ENCODE peak calls at places on chromosomes 3 and 15, in eight cellular contexts. T is cardiac muscle cell, U is lower lobe of right lung, X is nephron progenitor cell, W is astrocyte of the spinal cord, Q is BJ, C is fibroblast of the aortic adventitia, V is uterus. P is an unnamed sample.

GRCh38 chr3:13277860-13278531 is 142.1 kb downstream of the NUP210 start:
- DNase-seq in V (no peak), Q (no peak), W (no peak), U (peak; percentile 37), C (no peak), X (no peak), T (no peak), P (no peak)

GRCh38 chr15:82545478-82545877 is 5.2 kb upstream of the RPS17 start:
- DNase-seq in C (no peak), T (no peak), Q (no peak), X (no peak), W (no peak), U (no peak), V (no peak), P (no peak)

GRCh38 chr3:187064210-187065115 is 74.8 kb downstream of the RPL39L start:
- DNase-seq in T (peak; percentile 64), C (peak; percentile 44), X (no peak), W (no peak), V (no peak), U (no peak), Q (no peak), P (peak; percentile 53)

GRCh38 chr3:43496740-43497375 is 125.0 kb downstream of the ANO10 start:
- DNase-seq in X (no peak), V (no peak), C (no peak), T (peak; percentile 30), Q (no peak), W (peak; percentile 19), U (no peak), P (no peak)

GRCh38 chr15:43777293-43777819 is 590 bp upstream of the ELL3 start:
- DNase-seq in X (peak; percentile 63), W (no peak), T (peak; percentile 79), U (peak; percentile 88), Q (no peak), V (peak; percentile 79), C (peak; percentile 75), P (peak; percentile 76)

GRCh38 chr15:58369261-58369699 is 62.5 kb upstream of the LIPC start:
- DNase-seq in C (peak; percentile 49), Q (no peak), W (peak; percentile 71), V (no peak), T (peak; percentile 87), X (no peak), U (no peak), P (no peak)

GRCh38 chr15:49675051-49675450 is 54.2 kb downstream of the DTWD1 start:
- DNase-seq in V (no peak), W (peak; percentile 78), C (peak; percentile 95), X (no peak), U (no peak), Q (peak; percentile 43), T (peak; percentile 75), P (peak; percentile 95)

GRCh38 chr3:127374626-127375010 is 86.8 kb upstream of the PRR20G start:
- DNase-seq in X (no peak), T (no peak), V (no peak), W (no peak), U (no peak), Q (no peak), C (no peak), P (no peak)

GRCh38 chr3:72011495-72011894 is 226.5 kb upstream of the PROK2 start:
- DNase-seq in W (peak; percentile 70), C (peak; percentile 94), U (no peak), Q (peak; percentile 46), T (peak; percentile 69), V (no peak), X (no peak), P (peak; percentile 94)

GRCh38 chr3:7707192-7707591 is 794.4 kb upstream of the LMCD1 start:
- DNase-seq in V (no peak), T (peak; percentile 32), W (peak; percentile 26), Q (no peak), X (peak; percentile 4), C (no peak), U (peak; percentile 47), P (peak; percentile 45)

GRCh38 chr15:66642514-66642913 is 59.5 kb upstream of the SMAD6 start:
- DNase-seq in T (no peak), C (no peak), W (no peak), Q (no peak), U (no peak), X (no peak), V (no peak), P (no peak)

GRCh38 chr3:127012091-127012490 is 29.2 kb downstream of the PLXNA1 start:
- DNase-seq in V (no peak), C (peak; percentile 43), W (no peak), X (no peak), U (no peak), T (peak; percentile 16), Q (no peak), P (peak; percentile 56)

GRCh38 chr3:128488636-128488994 is 4.4 kb downstream of the GATA2 start:
- DNase-seq in C (no peak), X (no peak), Q (no peak), T (peak; percentile 26), W (no peak), V (no peak), U (no peak), P (no peak)

GRCh38 chr15:55917881-55918296 is 75.5 kb downstream of the NEDD4 start:
- DNase-seq in W (peak; percentile 93), V (peak; percentile 29), C (peak; percentile 93), X (no peak), Q (peak; percentile 70), U (no peak), T (peak; percentile 88), P (peak; percentile 93)

GRCh38 chr3:132342183-132342582 is 25.0 kb downstream of the ACP3 start:
- DNase-seq in X (no peak), T (peak; percentile 61), Q (no peak), V (no peak), U (no peak), W (no peak), C (no peak), P (peak; percentile 41)

GRCh38 chr15:70892912-70893560 is 410 bp downstream of the LRRC49 start:
- DNase-seq in X (no peak), Q (peak; percentile 26), U (no peak), W (peak; percentile 79), V (peak; percentile 39), C (peak; percentile 85), T (peak; percentile 77), P (peak; percentile 73)

GRCh38 chr3:179652467-179653105 is at the start of gene USP13:
- DNase-seq in Q (no peak), U (peak; percentile 75), X (peak; percentile 80), C (peak; percentile 82), T (peak; percentile 88), W (peak; percentile 89), V (peak; percentile 62), P (peak; percentile 87)
- TF ChIP-seq CTCF in Q (peak; percentile 4), U (no peak), X (no peak), C (no peak), T (no peak), W (no peak), V (peak; percentile 21), P (no peak)

DNA sequence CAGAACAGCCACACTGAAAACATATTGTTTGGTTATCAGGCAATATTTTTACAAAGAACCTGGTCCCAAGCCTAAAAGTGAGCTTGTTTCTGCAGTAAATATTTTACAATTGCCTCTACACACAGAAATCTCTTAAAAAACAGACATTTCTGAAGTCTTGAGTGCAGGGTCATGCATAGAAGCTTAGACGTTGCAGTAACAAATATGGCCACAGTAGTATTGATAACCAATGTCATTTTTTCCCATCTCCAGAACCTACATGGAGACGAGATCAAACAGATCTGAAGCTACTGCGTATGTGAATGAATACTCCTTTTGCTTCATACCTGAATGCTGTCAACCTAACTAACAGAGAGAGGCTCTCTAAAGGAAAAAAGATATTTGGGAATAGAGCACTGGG is 19.6 kb upstream of the ARL8B start:
- DNase-seq in Q (no peak), X (no peak), U (no peak), V (no peak), T (no peak), C (no peak), W (no peak), P (no peak)
- TF ChIP-seq CTCF in Q (no peak), X (no peak), U (no peak), V (no peak), T (no peak), C (no peak), W (no peak), P (no peak)

DNA sequence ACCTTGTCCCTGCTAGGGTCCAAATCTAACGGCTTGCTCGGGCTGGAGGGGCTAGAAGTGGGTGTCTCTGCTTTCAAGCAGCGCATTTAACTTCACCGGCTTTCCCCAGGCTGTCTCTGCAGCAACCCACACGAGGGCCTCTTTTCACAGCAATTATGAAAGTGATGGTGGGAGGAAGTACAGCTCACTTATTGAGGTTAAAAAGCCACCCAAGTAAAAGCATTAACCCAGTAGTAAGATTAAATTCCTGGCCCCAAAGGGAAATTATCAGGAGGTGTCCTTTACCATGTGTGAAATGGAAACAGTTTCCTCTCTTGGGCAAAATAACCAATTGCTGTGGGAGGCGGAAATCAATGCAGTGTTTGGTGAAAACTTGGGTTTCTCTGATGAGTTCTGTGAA is 41.1 kb downstream of the NGRN start:
- DNase-seq in X (no peak), W (no peak), Q (no peak), V (no peak), T (no peak), U (no peak), C (no peak), P (no peak)
- TF ChIP-seq CTCF in X (no peak), W (no peak), Q (no peak), V (no peak), T (no peak), U (no peak), C (no peak), P (no peak)

GRCh38 chr15:74395319-74396145 is 28.1 kb upstream of the CYP11A1 start:
- DNase-seq in W (no peak), Q (no peak), V (no peak), C (no peak), X (no peak), T (no peak), U (no peak), P (no peak)

GRCh38 chr15:74397239-74398068 is 30.0 kb upstream of the CYP11A1 start:
- DNase-seq in U (no peak), C (no peak), V (no peak), X (no peak), Q (no peak), W (no peak), T (no peak), P (no peak)

GRCh38 chr15:74398183-74398582 is 30.7 kb upstream of the CYP11A1 start:
- DNase-seq in C (no peak), V (no peak), T (no peak), U (no peak), Q (no peak), W (no peak), X (no peak), P (no peak)

GRCh38 chr15:74396146-74396438 is 28.6 kb upstream of the CYP11A1 start:
- DNase-seq in Q (no peak), W (no peak), V (no peak), X (no peak), C (no peak), T (no peak), U (no peak), P (no peak)

DNA sequence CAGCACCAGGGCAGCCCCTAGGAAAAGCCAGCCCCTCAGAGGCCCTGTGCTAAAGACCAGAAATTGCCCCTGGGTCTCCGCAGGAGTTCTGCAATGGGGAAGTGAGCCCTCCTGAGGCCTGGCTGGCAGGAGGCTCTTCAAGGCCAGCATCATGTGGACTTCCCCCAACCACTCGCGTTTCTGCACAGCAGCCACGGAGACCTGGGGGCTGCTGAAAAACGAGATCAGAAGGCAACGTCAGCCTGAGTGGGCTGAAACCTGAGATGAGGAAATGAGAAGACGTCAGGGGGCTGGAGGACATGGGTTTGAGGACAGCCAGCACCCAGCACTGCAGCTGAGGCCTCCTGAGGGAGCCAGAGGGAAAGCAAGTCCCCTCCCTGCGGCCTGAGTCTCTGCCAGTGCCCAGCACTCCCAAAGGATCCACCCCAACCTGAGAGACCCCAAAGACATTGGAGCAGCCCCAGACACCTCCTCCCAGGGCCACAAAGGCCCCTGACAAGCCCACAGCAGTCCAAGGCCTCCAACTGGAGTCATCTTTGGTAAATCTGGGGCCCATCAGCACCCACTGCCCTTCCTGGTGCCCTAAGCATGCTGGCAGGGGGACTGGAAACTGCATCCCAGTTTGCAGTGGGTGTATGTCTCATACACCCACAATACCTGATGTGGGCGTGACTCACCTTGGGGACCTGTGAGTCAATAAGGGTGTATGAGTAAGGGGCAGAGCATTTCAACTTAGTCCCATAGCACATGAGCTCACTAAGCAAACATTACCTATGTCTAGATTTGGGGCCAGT is 29.2 kb upstream of the CYP11A1 start:
- DNase-seq in T (no peak), U (no peak), C (peak; percentile 53), Q (no peak), W (peak; percentile 80), X (no peak), V (no peak), P (peak; percentile 88)
- TF ChIP-seq CTCF in T (no peak), U (no peak), C (no peak), Q (no peak), W (no peak), X (no peak), V (no peak), P (no peak)

P was measured in fibroblast of mammary gland.